ENCODE peak calls at places on chromosome 12, in six cellular contexts. D, F, B, J, Y and U are unnamed samples.

GRCh38 chr12:121494093-121494787 is 86.6 kb downstream of the KDM2B start:
- DNase-seq in D (no peak), F (peak), B (peak), J (peak), Y (no peak), U (no peak)

GRCh38 chr12:95648990-95649791 is 97.9 kb upstream of the USP44 start:
- DNase-seq in D (no peak), F (no peak), B (no peak), J (no peak), Y (peak), U (peak)

GRCh38 chr12:131941987-131942341 is 7.8 kb upstream of the EP400 start:
- DNase-seq in D (peak), F (no peak), B (no peak), J (peak), Y (no peak), U (no peak)

GRCh38 chr12:70366581-70367267 is 634 bp downstream of the KCNMB4 start:
- DNase-seq in D (peak), F (peak), B (peak), J (peak), Y (no peak), U (peak)

GRCh38 chr12:6536894-6537579 is 2.7 kb downstream of the GAPDH start:
- DNase-seq in D (peak), F (no peak), B (peak), J (no peak), Y (no peak), U (no peak)

GRCh38 chr12:130606245-130606644 is 109.9 kb downstream of the RIMBP2 start:
- DNase-seq in D (no peak), F (no peak), B (no peak), J (no peak), Y (no peak), U (no peak)

GRCh38 chr12:19707948-19708409 is 268.7 kb downstream of the AEBP2 start:
- DNase-seq in D (no peak), F (no peak), B (no peak), J (no peak), Y (no peak), U (no peak)

GRCh38 chr12:95085612-95086011 is 12.2 kb upstream of the NR2C1 start:
- DNase-seq in D (no peak), F (no peak), B (no peak), J (no peak), Y (no peak), U (no peak)

GRCh38 chr12:32548691-32549412 is 130.2 kb upstream of the DNM1L start:
- DNase-seq in D (no peak), F (no peak), B (no peak), J (no peak), Y (peak), U (no peak)

GRCh38 chr12:27123642-27124041 is 41.3 kb upstream of the C12orf71 start:
- DNase-seq in D (no peak), F (no peak), B (peak), J (no peak), Y (no peak), U (no peak)

GRCh38 chr12:108720757-108721514 is 10.4 kb downstream of the CORO1C start:
- DNase-seq in D (no peak), F (no peak), B (no peak), J (no peak), Y (no peak), U (no peak)

GRCh38 chr12:125198647-125199046 is 133.4 kb downstream of the AACS start:
- DNase-seq in D (no peak), F (no peak), B (no peak), J (no peak), Y (no peak), U (no peak)

GRCh38 chr12:49698619-49699545 is 8.3 kb downstream of the FMNL3 start:
- DNase-seq in D (peak), F (peak), B (peak), J (peak), Y (no peak), U (no peak)

GRCh38 chr12:13713746-13714400 is 267.5 kb downstream of the GRIN2B start:
- DNase-seq in D (no peak), F (peak), B (no peak), J (no peak), Y (no peak), U (no peak)

GRCh38 chr12:132289356-132290202 is 39.8 kb downstream of the GALNT9 start:
- DNase-seq in D (no peak), F (no peak), B (no peak), J (no peak), Y (no peak), U (peak)

GRCh38 chr12:57765698-57766463 is 997 bp downstream of the CYP27B1 start:
- DNase-seq in D (no peak), F (no peak), B (no peak), J (no peak), Y (no peak), U (no peak)

GRCh38 chr12:127126260-127126628 is 1140.7 kb upstream of the TMEM132C start:
- DNase-seq in D (no peak), F (no peak), B (no peak), J (no peak), Y (no peak), U (no peak)

GRCh38 chr12:112357214-112357613 is 25.0 kb downstream of the HECTD4 start:
- DNase-seq in D (no peak), F (no peak), B (peak), J (no peak), Y (no peak), U (no peak)

GRCh38 chr12:58502857-58503256 is 417.4 kb downstream of the LRIG3 start:
- DNase-seq in D (no peak), F (no peak), B (no peak), J (no peak), Y (no peak), U (no peak)

GRCh38 chr12:109880049-109880931 is at the start of gene GLTP:
- DNase-seq in D (peak), F (peak), B (peak), J (peak), Y (peak), U (peak)
- TF ChIP-seq POLR2A in D (no peak), F (peak), B (no peak), J (no peak), Y (no peak), U (peak)

DNA sequence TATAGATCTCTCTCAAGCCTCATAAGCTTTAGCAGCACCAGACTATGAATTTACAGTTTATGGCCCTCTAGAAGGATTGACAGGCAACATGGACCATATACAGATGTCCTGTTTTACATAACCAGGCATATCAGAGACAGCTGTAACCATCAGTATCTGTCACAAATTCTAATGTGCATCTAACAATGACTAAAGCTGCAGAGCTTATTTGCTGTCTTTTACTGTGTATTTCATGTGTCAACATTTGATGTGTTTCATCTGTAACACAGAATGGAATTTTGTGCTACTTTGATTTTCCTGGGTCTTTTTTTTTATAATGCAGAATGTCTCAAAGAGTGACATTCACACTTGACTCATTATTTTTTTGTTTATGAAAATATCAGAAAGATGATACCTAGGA is 348.3 kb downstream of the SLC16A7 start:
- DNase-seq in D (no peak), F (no peak), B (no peak), J (no peak), Y (no peak), U (no peak)
- TF ChIP-seq POLR2AphosphoS5 in D (no peak), F (no peak), B (no peak), J (no peak), Y (no peak), U (no peak)

GRCh38 chr12:915090-915489 is 34.4 kb downstream of the RAD52 start:
- DNase-seq in D (no peak), F (no peak), B (no peak), J (no peak), Y (no peak), U (no peak)

GRCh38 chr12:913919-914718 is 35.4 kb downstream of the RAD52 start:
- DNase-seq in D (no peak), F (no peak), B (no peak), J (no peak), Y (no peak), U (no peak)

GRCh38 chr12:912466-913235 is 36.8 kb downstream of the RAD52 start:
- DNase-seq in D (no peak), F (no peak), B (no peak), J (no peak), Y (no peak), U (no peak)

GRCh38 chr12:916712-917445 is 32.6 kb downstream of the RAD52 start:
- DNase-seq in D (no peak), F (no peak), B (no peak), J (no peak), Y (no peak), U (no peak)

DNA sequence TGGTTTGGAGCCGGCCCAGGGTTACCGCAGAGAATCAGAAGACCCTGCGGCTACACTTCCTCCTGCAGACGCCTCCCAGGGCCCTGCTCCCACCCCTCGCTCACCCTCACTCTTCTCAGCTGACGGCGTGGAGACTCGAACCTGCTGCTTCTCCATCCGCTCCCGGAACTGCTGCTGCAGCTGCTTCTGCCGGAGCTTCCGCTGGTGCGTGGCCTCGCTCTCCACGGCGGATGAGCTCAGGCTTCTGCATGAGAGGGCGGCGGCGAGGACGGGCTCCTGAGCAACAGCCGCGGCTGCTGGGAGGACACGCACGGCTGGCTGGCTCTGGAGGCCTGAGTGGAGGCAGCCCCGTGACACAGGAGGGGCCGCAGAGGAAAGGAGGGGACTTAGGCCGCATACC is 33.3 kb downstream of the RAD52 start:
- DNase-seq in D (no peak), F (peak), B (no peak), J (peak), Y (no peak), U (no peak)
- TF ChIP-seq POLR2A in D (no peak), F (no peak), B (no peak), J (no peak), Y (no peak), U (no peak)

GRCh38 chr12:118360785-118361404 is 11.8 kb downstream of the TAOK3 start:
- DNase-seq in D (no peak), F (no peak), B (peak), J (no peak), Y (no peak), U (no peak)
- TF ChIP-seq POLR2AphosphoS5 in D (no peak), F (no peak), B (no peak), J (no peak), Y (no peak), U (no peak)

GRCh38 chr12:68844788-68845695 is 37.1 kb downstream of the MDM2 start:
- DNase-seq in D (no peak), F (no peak), B (no peak), J (no peak), Y (no peak), U (no peak)

GRCh38 chr12:68841717-68842116 is 33.7 kb downstream of the MDM2 start:
- DNase-seq in D (no peak), F (no peak), B (no peak), J (no peak), Y (no peak), U (no peak)

GRCh38 chr12:68844318-68844745 is 36.4 kb downstream of the MDM2 start:
- DNase-seq in D (no peak), F (no peak), B (no peak), J (no peak), Y (no peak), U (no peak)

GRCh38 chr12:68842123-68842522 is 34.1 kb downstream of the MDM2 start:
- DNase-seq in D (no peak), F (no peak), B (no peak), J (no peak), Y (no peak), U (no peak)

GRCh38 chr12:68842784-68843567 is 35.0 kb downstream of the MDM2 start:
- DNase-seq in D (no peak), F (no peak), B (no peak), J (no peak), Y (no peak), U (no peak)
- TF ChIP-seq POLR2A in D (no peak), F (no peak), B (no peak), J (no peak), Y (no peak), U (no peak)

DNA sequence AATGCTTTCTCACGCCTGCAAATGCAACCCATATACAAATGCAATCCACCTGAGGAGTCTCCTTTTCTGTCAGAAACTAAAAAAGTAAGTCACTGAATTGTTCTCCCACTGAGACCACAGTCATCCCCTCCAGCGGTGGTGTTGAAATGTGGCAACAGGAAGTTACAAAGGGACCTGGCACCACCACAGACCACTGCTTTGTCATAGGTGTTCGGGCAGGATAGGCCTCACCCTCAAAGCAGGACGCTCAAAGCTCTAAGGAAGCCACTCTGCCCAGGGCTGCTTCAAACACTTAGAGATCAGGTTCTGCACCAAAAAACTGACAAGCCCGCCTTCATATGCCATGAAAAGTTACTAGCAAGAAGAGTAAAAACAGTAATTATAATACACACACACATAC is 11.3 kb downstream of the PHLDA1 start:
- DNase-seq in D (no peak), F (peak), B (no peak), J (peak), Y (peak), U (peak)
- TF ChIP-seq POLR2AphosphoS5 in D (no peak), F (no peak), B (no peak), J (no peak), Y (peak), U (no peak)

DNA sequence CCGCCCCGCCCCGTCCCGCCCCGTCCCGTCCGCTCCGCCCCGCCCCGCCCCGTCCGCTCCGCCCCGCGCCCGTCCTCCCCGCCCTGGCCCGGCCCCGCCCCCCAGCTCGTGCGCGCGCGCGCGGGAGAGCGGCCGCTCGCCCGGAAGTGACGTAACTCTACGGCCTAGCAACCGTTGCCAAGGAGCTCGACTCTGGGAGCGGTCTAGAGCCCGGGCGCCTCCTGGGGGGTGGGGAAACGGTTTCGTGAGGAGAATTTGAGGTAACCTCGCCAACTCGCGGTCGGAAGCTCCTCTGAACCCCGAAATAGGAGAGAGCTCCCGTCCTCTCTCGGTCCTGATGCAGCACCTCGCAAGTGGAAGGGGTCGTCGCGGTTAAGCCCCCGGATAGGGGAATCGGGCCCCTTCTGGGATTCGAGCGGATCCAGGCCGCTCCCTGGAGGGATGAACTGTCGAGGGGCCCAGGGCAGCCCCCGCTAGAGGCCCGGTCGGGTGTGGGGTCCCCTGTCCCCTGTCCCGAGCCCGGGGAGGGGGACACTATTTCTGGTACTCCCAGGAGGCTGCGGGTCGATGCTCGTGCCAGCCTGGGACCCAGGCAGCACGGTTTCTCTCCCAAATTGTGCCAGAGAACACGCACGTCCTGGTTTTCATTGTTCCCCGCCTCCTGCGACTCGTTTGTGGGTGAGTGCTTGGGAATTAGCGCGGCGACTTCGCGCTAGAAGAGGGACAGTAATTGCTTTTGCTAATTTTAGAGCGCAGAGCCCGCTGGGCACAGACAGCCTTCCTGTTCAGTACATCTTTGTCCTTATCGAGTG is at the start of gene IFT81:
- DNase-seq in D (peak), F (peak), B (peak), J (peak), Y (peak), U (peak)
- TF ChIP-seq POLR2A in D (peak), F (peak), B (peak), J (no peak), Y (peak), U (peak)

DNA sequence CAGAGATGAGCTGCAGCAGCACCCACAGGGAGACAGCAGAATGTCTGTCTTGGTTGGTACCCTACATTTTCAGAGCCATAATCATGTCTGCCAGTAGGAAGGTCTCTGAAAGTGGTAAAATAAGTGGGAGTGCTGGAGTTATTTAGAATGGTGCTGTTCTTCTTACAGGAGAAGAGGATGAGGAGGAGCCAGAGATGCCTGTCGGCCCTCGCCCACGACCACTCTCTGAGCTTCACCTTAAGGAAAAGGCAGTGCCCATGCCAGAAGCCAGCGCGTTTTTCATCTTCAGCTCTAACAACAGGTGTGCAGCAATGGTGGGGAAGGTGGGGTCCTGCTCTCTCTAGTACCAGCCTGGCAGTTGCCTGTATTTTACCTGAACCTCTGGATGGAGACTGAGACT is 201.7 kb upstream of the FKBP4 start:
- DNase-seq in D (peak), F (no peak), B (no peak), J (no peak), Y (no peak), U (no peak)
- TF ChIP-seq POLR2AphosphoS5 in D (no peak), F (no peak), B (no peak), J (no peak), Y (no peak), U (no peak)

GRCh38 chr12:24901975-24902461 is 46.9 kb downstream of the BCAT1 start:
- DNase-seq in D (no peak), F (no peak), B (no peak), J (no peak), Y (no peak), U (no peak)
- TF ChIP-seq POLR2A in D (no peak), F (no peak), B (no peak), J (no peak), Y (no peak), U (no peak)